ENCODE peak calls at places on chromosomes 6 and 20, in four cellular contexts. U is foreskin fibroblast, A is heart left ventricle, B is RWPE2. M is an unnamed sample.

GRCh38 chr6:14542670-14543366 is 425.2 kb downstream of the CD83 start:
- DNase-seq in A (no peak), U (peak; percentile 88), B (no peak), M (no peak)

GRCh38 chr20:1014471-1014870 is 12.4 kb upstream of the RSPO4 start:
- DNase-seq in B (no peak), A (no peak), U (no peak), M (no peak)

GRCh38 chr6:169786349-169786748 is 34.9 kb downstream of the ERMARD start:
- DNase-seq in U (no peak), A (no peak), B (no peak), M (no peak)

GRCh38 chr6:132964101-132964867 is 149.9 kb downstream of the RPS12 start:
- DNase-seq in A (no peak), U (peak; percentile 65), B (no peak), M (no peak)

GRCh38 chr6:139839506-139840156 is 465.2 kb upstream of the CITED2 start:
- DNase-seq in B (no peak), A (peak; percentile 51), U (peak; percentile 76), M (no peak)

GRCh38 chr6:46022110-46022948 is 6.7 kb upstream of the CLIC5 start:
- DNase-seq in U (no peak), A (no peak), B (no peak), M (no peak)

GRCh38 chr6:158069800-158070195 is 88.1 kb downstream of the SYNJ2 start:
- DNase-seq in A (no peak), U (peak; percentile 44), B (no peak), M (no peak)

GRCh38 chr6:3421763-3422456 is 34.9 kb downstream of the SLC22A23 start:
- DNase-seq in A (no peak), U (peak; percentile 69), B (no peak), M (no peak)

GRCh38 chr6:26556263-26557070 is 18.3 kb downstream of the HMGN4 start:
- DNase-seq in A (no peak), U (peak; percentile 96), B (no peak), M (no peak)

GRCh38 chr20:38729767-38730166 is 5.5 kb downstream of the SLC32A1 start:
- DNase-seq in A (no peak), B (peak; percentile 67), U (no peak), M (no peak)

GRCh38 chr6:5818959-5819358 is 187.8 kb downstream of the NRN1 start:
- DNase-seq in U (no peak), A (no peak), B (no peak), M (no peak)

GRCh38 chr6:158642097-158642601 is 2.4 kb downstream of the DYNLT1 start:
- DNase-seq in B (peak; percentile 80), A (no peak), U (peak; percentile 75), M (no peak)

GRCh38 chr20:528923-529594 is 14.5 kb downstream of the CSNK2A1 start:
- DNase-seq in B (no peak), A (no peak), U (peak; percentile 95), M (no peak)

GRCh38 chr6:100322886-100323285 is 141.8 kb downstream of the SIM1 start:
- DNase-seq in A (no peak), U (peak; percentile 51), B (no peak), M (no peak)

GRCh38 chr6:162621246-162621645 is 106.3 kb downstream of the PRKN start:
- DNase-seq in U (peak; percentile 22), A (no peak), B (no peak), M (no peak)

GRCh38 chr6:11770546-11771466 is 7.8 kb downstream of the ADTRP start:
- DNase-seq in U (peak; percentile 99), A (peak; percentile 94), B (peak; percentile 96), M (no peak)

GRCh38 chr20:19071442-19071717 is 141.1 kb upstream of the SLC24A3 start:
- DNase-seq in B (no peak), U (no peak), A (no peak), M (no peak)

GRCh38 chr6:160519603-160520042 is 144.5 kb downstream of the LPA start:
- DNase-seq in A (no peak), B (no peak), U (no peak), M (no peak)

GRCh38 chr20:845967-846893 is 12.7 kb downstream of the FAM110A start:
- DNase-seq in U (no peak), A (peak; percentile 49), B (no peak), M (no peak)

GRCh38 chr20:17571153-17571527 is 1.3 kb downstream of the DSTN start:
- DNase-seq in A (no peak), U (peak; percentile 19), B (no peak), M (no peak)

GRCh38 chr6:44539701-44540100 is 152.2 kb downstream of the CDC5L start:
- DNase-seq in A (no peak), B (no peak), U (no peak), M (no peak)

GRCh38 chr6:135423649-135424128 is 73.9 kb downstream of the AHI1 start:
- DNase-seq in U (peak; percentile 69), A (no peak), B (no peak), M (no peak)

GRCh38 chr6:64890609-64891008 is 816.4 kb downstream of the EYS start:
- DNase-seq in B (no peak), U (no peak), A (no peak), M (no peak)

GRCh38 chr6:29295623-29296022 is 5.9 kb upstream of the OR14J1 start:
- DNase-seq in B (no peak), A (no peak), U (no peak), M (no peak)

GRCh38 chr6:29527564-29527963 is 32.0 kb downstream of the UBD start:
- DNase-seq in A (no peak), B (no peak), U (no peak), M (peak; percentile 64)

GRCh38 chr6:37130704-37131103 is 39.2 kb upstream of the PIM1 start:
- DNase-seq in U (peak; percentile 69), A (peak; percentile 24), B (no peak), M (no peak)

GRCh38 chr6:150001295-150001990 is 23.9 kb downstream of the RAET1L start:
- DNase-seq in A (no peak), B (no peak), U (no peak), M (no peak)

GRCh38 chr20:5531318-5532081 is 214.7 kb upstream of the PROKR2 start:
- DNase-seq in A (no peak), U (peak; percentile 15), B (no peak), M (no peak)

GRCh38 chr6:158718431-158719126 is 68.7 kb downstream of the SYTL3 start:
- DNase-seq in A (no peak), U (peak; percentile 43), B (no peak), M (no peak)

GRCh38 chr20:3352203-3352602 is 55.3 kb downstream of the DNAAF9 start:
- DNase-seq in U (no peak), B (no peak), A (no peak), M (no peak)

GRCh38 chr6:167858842-167859520 is 32.3 kb downstream of the AFDN start:
- DNase-seq in U (no peak), B (no peak), A (no peak), M (no peak)

GRCh38 chr6:70725817-70726413 is 58.2 kb downstream of the SMAP1 start:
- DNase-seq in U (no peak), B (no peak), A (no peak), M (no peak)

GRCh38 chr6:157982580-157983438 is 1.1 kb downstream of the SYNJ2 start:
- DNase-seq in B (no peak), U (peak; percentile 49), A (peak; percentile 45), M (peak; percentile 43)

GRCh38 chr6:137900815-137901214 is 33.8 kb downstream of the TNFAIP3 start:
- DNase-seq in U (no peak), B (no peak), A (no peak), M (no peak)

GRCh38 chr6:36769161-36769675 is 70.0 kb downstream of the CPNE5 start:
- DNase-seq in B (no peak), A (peak; percentile 61), U (peak; percentile 55), M (no peak)

GRCh38 chr6:12118604-12119003 is 106.5 kb downstream of the HIVEP1 start:
- DNase-seq in U (no peak), B (no peak), A (no peak), M (no peak)

DNA sequence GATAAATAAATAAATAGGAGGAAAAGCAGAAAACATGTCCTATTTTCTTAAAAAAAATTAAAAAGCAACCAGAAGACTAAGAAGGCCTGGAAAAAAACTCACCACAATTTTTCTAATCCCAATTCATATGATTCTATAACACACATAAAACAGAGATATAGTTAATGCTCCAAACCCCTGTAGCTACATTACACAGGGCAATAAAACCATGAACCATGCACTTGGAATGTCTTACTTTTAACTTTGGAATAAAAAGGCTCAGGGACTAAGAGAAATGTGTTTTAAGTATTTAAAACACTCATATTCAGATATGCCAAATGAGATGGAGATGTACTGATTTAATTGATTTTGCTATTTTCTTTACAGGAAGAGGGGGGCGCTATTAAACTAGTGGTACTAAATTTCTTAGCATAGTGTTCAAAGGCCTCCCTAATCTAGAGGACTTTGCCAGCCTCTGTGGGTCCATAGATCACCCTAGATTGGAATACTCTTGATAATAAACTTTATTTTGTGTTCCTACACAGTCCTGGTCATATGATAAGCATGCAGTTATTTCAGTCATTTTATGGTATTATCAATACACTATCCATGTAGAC is 30.3 kb upstream of the GCM1 start:
- DNase-seq in U (peak; percentile 19), B (no peak), A (no peak), M (no peak)
- TF ChIP-seq CTCF in U (no peak), B (no peak), A (no peak), M (peak; percentile 29)

GRCh38 chr20:62890444-62890843 is 28.8 kb upstream of the TCFL5 start:
- DNase-seq in B (no peak), U (no peak), A (no peak), M (no peak)
- TF ChIP-seq CTCF in B (no peak), U (no peak), A (no peak), M (no peak)

GRCh38 chr20:44885392-44886275 is at the start of gene YWHAB:
- DNase-seq in A (peak; percentile 99), B (peak; percentile 100), U (peak; percentile 100), M (peak; percentile 99)
- TF ChIP-seq CTCF in A (no peak), B (no peak), U (no peak), M (no peak)

DNA sequence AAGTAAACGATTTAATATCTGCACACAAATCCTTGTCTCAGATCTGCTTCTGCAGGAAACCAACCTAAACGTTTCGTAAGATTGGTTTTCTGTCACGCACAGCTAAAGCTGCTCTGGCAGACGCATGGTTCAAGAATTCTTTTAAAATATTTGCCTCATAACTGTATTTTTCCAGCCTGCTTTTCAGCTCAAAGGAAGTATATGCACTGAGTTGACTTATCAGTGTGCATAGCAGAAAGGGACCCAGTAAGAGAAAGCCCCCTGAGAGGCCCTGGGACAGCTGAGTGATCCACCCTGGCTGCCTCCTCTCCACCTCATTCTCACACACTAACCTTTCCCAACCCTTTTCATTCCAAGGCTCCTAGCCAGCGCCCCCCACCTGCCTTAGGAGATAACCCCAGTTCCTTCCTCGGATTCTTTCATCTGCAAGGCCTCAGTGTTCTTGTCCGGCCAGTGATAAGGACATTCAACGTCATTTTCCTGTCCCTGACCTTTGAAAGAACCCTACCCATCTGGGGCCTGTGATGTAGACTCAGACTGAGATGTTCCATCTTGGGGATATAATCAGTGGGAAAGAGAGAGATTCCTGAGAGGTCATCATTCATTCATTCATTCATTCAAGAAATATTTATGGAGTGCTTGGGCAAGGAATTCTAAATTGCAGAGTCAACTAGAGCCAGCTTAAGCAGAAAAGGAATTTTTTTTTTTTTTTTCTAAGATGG is 22.4 kb upstream of the SLC9A8 start:
- DNase-seq in A (peak; percentile 38), B (no peak), U (peak; percentile 81), M (no peak)
- TF ChIP-seq CTCF in A (no peak), B (no peak), U (no peak), M (no peak)

M was measured in chondrocyte.